ENCODE peak calls at places on chromosomes 11 and 22, in eight cellular contexts. C, X, S, M, Q, U, V and W are unnamed samples. For H3K27me3, the result is how much of the 10 kb centered on the place peaks cover.

GRCh38 chr11:28739489-28740280 is 631.5 kb downstream of the METTL15 start:
- DNase-seq in C (no peak), X (peak), S (no peak), M (no peak), Q (no peak), U (no peak), V (no peak), W (no peak)

GRCh38 chr22:35353318-35353717 is 27.6 kb upstream of the HMOX1 start:
- DNase-seq in C (no peak), X (no peak), S (no peak), M (no peak), Q (no peak), U (peak), V (no peak), W (peak)

GRCh38 chr11:130634981-130635473 is 186.6 kb downstream of the ADAMTS15 start:
- DNase-seq in C (no peak), X (peak), S (no peak), M (no peak), Q (no peak), U (no peak), V (no peak), W (no peak)

GRCh38 chr11:108221401-108221800 is 1.0 kb downstream of the NPAT start:
- DNase-seq in C (no peak), X (peak), S (no peak), M (no peak), Q (no peak), U (no peak), V (no peak), W (no peak)

GRCh38 chr11:10441021-10441523 is 14.0 kb upstream of the AMPD3 start:
- DNase-seq in C (no peak), X (no peak), S (no peak), M (no peak), Q (no peak), U (no peak), V (no peak), W (no peak)

GRCh38 chr22:22827187-22827948 is 60.2 kb upstream of the IGLL5 start:
- DNase-seq in C (no peak), X (no peak), S (no peak), M (no peak), Q (no peak), U (no peak), V (no peak), W (no peak)

GRCh38 chr22:24422078-24422665 is 5.2 kb upstream of the ADORA2A start:
- DNase-seq in C (peak), X (no peak), S (no peak), M (no peak), Q (no peak), U (no peak), V (no peak), W (no peak)

GRCh38 chr11:694563-695331 is at the start of gene DEAF1:
- DNase-seq in C (peak), X (peak), S (peak), M (peak), Q (peak), U (peak), V (peak), W (peak)

GRCh38 chr22:19431641-19432091 is at the start of gene HIRA:
- DNase-seq in C (peak), X (peak), S (peak), M (peak), Q (peak), U (peak), V (peak), W (peak)

GRCh38 chr11:32881286-32881685 is 11.3 kb upstream of the QSER1 start:
- DNase-seq in C (no peak), X (no peak), S (no peak), M (no peak), Q (no peak), U (no peak), V (no peak), W (no peak)

GRCh38 chr11:114075891-114076441 is 16.5 kb downstream of the ZBTB16 start:
- DNase-seq in C (no peak), X (peak), S (peak), M (peak), Q (no peak), U (no peak), V (no peak), W (peak)

GRCh38 chr22:36344106-36344827 is 43.5 kb downstream of the MYH9 start:
- DNase-seq in C (no peak), X (no peak), S (no peak), M (no peak), Q (no peak), U (no peak), V (no peak), W (no peak)

GRCh38 chr11:723120-723883 is 17.3 kb downstream of the EPS8L2 start:
- DNase-seq in C (peak), X (peak), S (no peak), M (no peak), Q (no peak), U (peak), V (no peak), W (no peak)

GRCh38 chr11:57150454-57150917 is 31.3 kb upstream of the LRRC55 start:
- DNase-seq in C (no peak), X (no peak), S (no peak), M (no peak), Q (no peak), U (no peak), V (no peak), W (no peak)

GRCh38 chr11:1937616-1938342 is 9.4 kb upstream of the MRPL23 start:
- DNase-seq in C (no peak), X (no peak), S (peak), M (peak), Q (no peak), U (no peak), V (no peak), W (no peak)

GRCh38 chr11:108135845-108136599 is 14.7 kb downstream of the ACAT1 start:
- DNase-seq in C (no peak), X (no peak), S (no peak), M (no peak), Q (no peak), U (no peak), V (no peak), W (no peak)

GRCh38 chr11:62898027-62898426 is 17.3 kb downstream of the SLC3A2 start:
- DNase-seq in C (no peak), X (no peak), S (no peak), M (no peak), Q (no peak), U (no peak), V (no peak), W (no peak)
- H3K27me3 ChIP-seq in C (under half), X (under half), S (under half), M (under half), Q (under half), U (under half), V (under half), W (under half)

GRCh38 chr22:26580240-26580962 is 9.5 kb downstream of the TPST2 start:
- DNase-seq in C (no peak), X (no peak), S (no peak), M (no peak), Q (no peak), U (no peak), V (no peak), W (no peak)

GRCh38 chr22:26581769-26582168 is 8.2 kb downstream of the TPST2 start:
- DNase-seq in C (no peak), X (no peak), S (no peak), M (no peak), Q (no peak), U (no peak), V (no peak), W (no peak)

GRCh38 chr22:26577081-26577480 is 12.9 kb downstream of the TPST2 start:
- DNase-seq in C (no peak), X (no peak), S (no peak), M (no peak), Q (no peak), U (no peak), V (no peak), W (no peak)

GRCh38 chr22:26581026-26581425 is 8.9 kb downstream of the TPST2 start:
- DNase-seq in C (no peak), X (no peak), S (no peak), M (no peak), Q (no peak), U (no peak), V (no peak), W (no peak)

DNA sequence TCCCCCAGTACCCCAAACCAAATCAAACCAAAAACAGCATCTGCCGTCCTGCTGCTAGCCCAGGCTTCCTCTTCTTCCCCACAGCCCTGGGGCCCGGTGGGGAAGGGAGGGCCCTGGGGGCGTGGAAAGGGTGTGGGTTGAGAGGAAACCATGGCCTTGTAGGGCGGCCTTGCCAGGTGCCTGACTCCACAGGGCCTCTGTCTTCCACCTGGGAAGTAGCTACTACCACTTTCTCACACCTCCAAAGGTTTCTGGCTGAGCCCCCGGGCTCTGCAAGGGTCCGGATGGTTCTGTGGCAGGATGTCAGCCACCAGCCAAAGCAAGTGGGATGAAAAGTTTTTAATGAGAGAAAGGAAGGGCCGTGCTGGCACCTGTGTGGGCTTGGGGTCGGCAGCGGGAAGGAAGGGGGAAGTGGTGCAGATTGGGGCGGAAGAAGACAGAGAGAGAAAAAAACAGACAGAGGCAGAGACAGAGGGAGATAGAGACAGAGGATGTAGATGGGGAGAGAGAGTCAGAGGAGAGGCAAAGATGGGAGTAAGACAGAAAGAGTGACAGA is 10.5 kb downstream of the TPST2 start:
- DNase-seq in C (no peak), X (no peak), S (no peak), M (no peak), Q (no peak), U (peak), V (no peak), W (peak)
- TF ChIP-seq POLR2A in C (no peak), X (no peak), S (no peak), M (no peak), Q (no peak), U (no peak), V (no peak), W (no peak)

GRCh38 chr22:38957808-38958207 is 399 bp downstream of the APOBEC3A start:
- DNase-seq in C (no peak), X (no peak), S (no peak), M (no peak), Q (no peak), U (no peak), V (no peak), W (no peak)
- H3K27me3 ChIP-seq in C (under half), X (under half), S (under half), M (under half), Q (under half), U (under half), V (under half), W (under half)

GRCh38 chr22:30572840-30573593 is 1.4 kb downstream of the GAL3ST1 start:
- DNase-seq in C (no peak), X (no peak), S (no peak), M (no peak), Q (no peak), U (peak), V (no peak), W (no peak)

GRCh38 chr22:30574095-30574981 is at the start of gene GAL3ST1:
- DNase-seq in C (no peak), X (no peak), S (no peak), M (no peak), Q (no peak), U (peak), V (peak), W (no peak)

GRCh38 chr22:30575859-30576258 is 1.4 kb upstream of the GAL3ST1 start:
- DNase-seq in C (no peak), X (no peak), S (no peak), M (no peak), Q (no peak), U (peak), V (peak), W (no peak)

GRCh38 chr22:30573594-30574094 is 821 bp downstream of the GAL3ST1 start:
- DNase-seq in C (no peak), X (no peak), S (no peak), M (no peak), Q (no peak), U (peak), V (peak), W (no peak)

DNA sequence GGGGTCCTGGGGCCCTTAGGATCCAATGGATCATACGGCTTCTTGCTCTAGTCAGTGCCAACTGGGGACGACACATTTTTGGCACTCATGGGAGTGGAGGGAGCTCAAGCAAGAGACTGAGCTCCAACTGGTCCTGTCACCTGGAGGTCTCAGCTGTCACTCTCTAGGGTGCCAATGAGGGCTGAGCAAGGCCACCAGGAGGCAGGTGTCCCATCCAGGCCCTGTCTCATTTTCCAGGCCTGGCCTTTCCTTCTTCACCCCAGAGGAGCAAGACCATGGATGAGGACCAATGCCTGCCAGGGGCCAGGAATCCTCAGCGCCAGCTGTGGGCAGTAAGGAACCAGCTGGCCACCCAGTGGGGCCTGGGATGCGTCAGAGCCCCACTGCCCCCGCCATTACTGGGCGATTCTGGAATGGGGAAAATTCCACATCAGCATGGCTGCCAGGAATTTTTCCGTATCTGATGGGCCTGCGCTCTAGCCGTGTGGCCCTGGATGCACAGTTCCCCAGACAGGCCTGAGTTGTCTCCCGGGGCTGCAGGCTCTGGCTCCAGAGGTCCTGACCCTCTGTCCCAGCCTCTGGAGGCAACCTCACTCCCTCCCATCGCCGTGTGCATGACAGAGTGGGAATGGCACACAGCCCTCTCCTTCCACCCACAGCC is 676 bp upstream of the GAL3ST1 start:
- DNase-seq in C (peak), X (no peak), S (no peak), M (no peak), Q (no peak), U (no peak), V (peak), W (peak)
- TF ChIP-seq POLR2A in C (no peak), X (no peak), S (no peak), M (no peak), Q (no peak), U (no peak), V (peak), W (no peak)

GRCh38 chr11:8361206-8361605 is 97.5 kb upstream of the LMO1 start:
- DNase-seq in C (no peak), X (no peak), S (no peak), M (no peak), Q (no peak), U (no peak), V (no peak), W (no peak)

GRCh38 chr11:8361664-8362210 is 98.1 kb upstream of the LMO1 start:
- DNase-seq in C (no peak), X (no peak), S (no peak), M (no peak), Q (no peak), U (no peak), V (no peak), W (no peak)

GRCh38 chr11:8363924-8364323 is 100.2 kb upstream of the LMO1 start:
- DNase-seq in C (no peak), X (no peak), S (no peak), M (no peak), Q (no peak), U (no peak), V (no peak), W (no peak)

GRCh38 chr11:8360086-8360828 is 96.6 kb upstream of the LMO1 start:
- DNase-seq in C (no peak), X (no peak), S (no peak), M (peak), Q (no peak), U (no peak), V (peak), W (no peak)

DNA sequence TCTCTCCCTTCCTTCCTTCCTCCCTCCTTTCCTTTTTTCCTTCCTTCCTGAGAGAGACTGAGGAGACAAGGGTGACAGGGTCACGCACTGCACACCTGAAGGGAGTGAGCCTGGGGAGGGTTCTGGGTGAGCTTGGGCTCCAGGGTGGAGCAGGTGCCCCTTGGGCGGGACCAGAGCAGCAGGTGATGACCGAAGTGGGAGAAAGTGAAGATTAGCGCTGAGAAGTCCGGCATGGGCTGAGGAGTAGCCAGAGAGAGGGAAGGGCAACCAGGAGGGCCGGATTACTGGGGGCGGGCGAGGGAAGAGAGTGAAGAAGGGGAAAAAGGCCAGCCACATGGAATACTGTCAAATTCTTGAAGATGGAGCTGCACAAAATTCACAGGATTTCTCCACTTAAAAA is 99.2 kb upstream of the LMO1 start:
- DNase-seq in C (no peak), X (no peak), S (no peak), M (no peak), Q (no peak), U (no peak), V (no peak), W (no peak)
- H3K27me3 ChIP-seq in C (under half), X (under half), S (under half), M (under half), Q (under half), U (under half), V (under half), W (under half)

GRCh38 chr11:117146521-117146920 is 2.4 kb downstream of the PAFAH1B2 start:
- DNase-seq in C (peak), X (no peak), S (no peak), M (no peak), Q (no peak), U (no peak), V (no peak), W (no peak)

GRCh38 chr11:117143390-117143789 is 697 bp upstream of the PAFAH1B2 start:
- DNase-seq in C (peak), X (no peak), S (peak), M (peak), Q (no peak), U (peak), V (peak), W (peak)

GRCh38 chr11:117145393-117145761 is 1.3 kb downstream of the PAFAH1B2 start:
- DNase-seq in C (no peak), X (peak), S (peak), M (no peak), Q (no peak), U (peak), V (no peak), W (no peak)

GRCh38 chr11:117144477-117145392 is 648 bp downstream of the PAFAH1B2 start:
- DNase-seq in C (peak), X (peak), S (peak), M (peak), Q (peak), U (peak), V (peak), W (peak)

GRCh38 chr11:117143871-117144476 is at the start of gene PAFAH1B2:
- DNase-seq in C (peak), X (peak), S (peak), M (peak), Q (peak), U (peak), V (peak), W (peak)
- TF ChIP-seq POLR2A in C (no peak), X (peak), S (peak), M (peak), Q (no peak), U (peak), V (peak), W (no peak)

GRCh38 chr11:64523456-64524187 is 67.4 kb upstream of the SLC22A12 start:
- DNase-seq in C (no peak), X (no peak), S (no peak), M (peak), Q (no peak), U (no peak), V (no peak), W (no peak)

GRCh38 chr11:64524534-64525042 is 66.4 kb upstream of the SLC22A12 start:
- DNase-seq in C (no peak), X (no peak), S (no peak), M (no peak), Q (no peak), U (no peak), V (no peak), W (no peak)

GRCh38 chr11:64526795-64527194 is 64.2 kb upstream of the SLC22A12 start:
- DNase-seq in C (no peak), X (no peak), S (no peak), M (no peak), Q (no peak), U (no peak), V (no peak), W (no peak)

GRCh38 chr11:64525711-64526110 is 65.3 kb upstream of the SLC22A12 start:
- DNase-seq in C (no peak), X (no peak), S (no peak), M (no peak), Q (no peak), U (no peak), V (no peak), W (no peak)

DNA sequence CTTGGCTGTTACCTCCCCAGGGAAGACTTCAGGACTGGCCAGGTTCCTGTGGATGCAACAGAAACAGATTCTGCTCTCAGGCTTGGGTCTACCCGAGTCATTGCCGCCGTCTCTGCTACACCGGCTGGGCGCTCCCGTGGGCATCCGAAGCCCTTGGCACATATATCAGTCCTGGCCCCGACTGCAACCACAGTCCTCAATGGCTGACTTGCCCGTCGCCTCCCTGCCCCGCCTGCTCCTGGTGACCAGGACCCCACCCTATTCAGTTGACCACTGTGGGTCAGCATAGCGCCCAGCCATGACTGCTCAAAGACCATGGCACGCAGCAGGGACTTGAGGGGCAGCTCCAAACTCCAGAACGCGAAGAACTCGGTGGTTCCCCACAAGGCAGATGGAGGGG is 64.7 kb upstream of the SLC22A12 start:
- DNase-seq in C (no peak), X (no peak), S (no peak), M (no peak), Q (no peak), U (no peak), V (no peak), W (no peak)
- H3K27me3 ChIP-seq in C (under half), X (under half), S (under half), M (under half), Q (half or more), U (half or more), V (under half), W (under half)

DNA sequence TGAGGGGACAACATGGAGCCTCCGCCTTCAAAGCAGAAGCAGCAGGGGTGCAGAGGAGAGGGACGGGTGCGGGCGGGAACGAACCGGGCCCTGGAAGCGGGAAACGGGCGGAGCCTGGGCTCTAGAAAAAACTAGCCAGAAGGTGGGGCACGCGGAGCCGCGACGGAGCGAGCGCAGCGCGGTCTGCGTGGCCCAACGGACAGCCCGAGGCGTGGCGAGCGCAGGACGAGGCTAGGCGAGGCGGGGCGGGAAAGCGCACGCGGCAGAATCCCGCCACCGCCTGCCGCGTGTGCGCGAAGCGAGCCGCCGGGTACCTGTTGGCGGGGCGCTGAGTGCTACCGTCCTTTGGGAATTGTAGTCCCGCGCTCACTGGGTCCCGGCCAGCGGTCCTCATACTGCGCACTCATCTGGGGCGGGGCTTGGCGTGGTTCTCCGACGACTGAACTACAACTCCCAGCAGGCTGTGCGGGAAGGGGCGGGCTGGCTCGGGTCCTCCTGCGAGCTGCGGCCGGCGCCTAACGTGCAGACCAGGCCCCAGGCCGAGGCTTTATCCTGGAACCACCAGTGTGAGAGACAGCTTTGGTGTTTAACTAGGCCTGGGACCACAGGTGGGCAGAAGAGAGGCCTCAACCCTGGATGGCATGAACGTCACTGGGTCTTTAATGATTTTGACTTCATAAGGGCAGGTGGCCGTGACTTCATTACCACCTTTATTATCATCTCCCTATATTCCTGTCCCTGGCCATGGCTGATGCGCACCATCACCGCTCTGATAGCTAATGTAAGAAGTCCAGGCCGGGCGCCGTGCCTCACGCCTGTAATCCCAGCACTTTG is at the start of gene ATL3:
- DNase-seq in C (peak), X (peak), S (peak), M (peak), Q (peak), U (peak), V (peak), W (peak)
- TF ChIP-seq POLR2A in C (peak), X (peak), S (no peak), M (no peak), Q (no peak), U (peak), V (peak), W (no peak)